ENCODE peak calls at places on chromosomes 16 and 17, in six cellular contexts. F, V, K, C, E and T are unnamed samples.

GRCh38 chr17:65231662-65232335 is 94.6 kb downstream of the RGS9 start:
- DNase-seq in V (peak; percentile 70), K (peak; percentile 54), F (peak; percentile 73), E (peak; percentile 86), C (peak; percentile 12), T (peak; percentile 52)

GRCh38 chr16:79519448-79519847 is 81.1 kb downstream of the MAF start:
- DNase-seq in F (no peak), K (no peak), V (no peak), E (peak; percentile 73), C (no peak), T (no peak)

GRCh38 chr16:85914423-85914794 is 15.4 kb downstream of the IRF8 start:
- DNase-seq in V (no peak), C (no peak), K (no peak), F (no peak), E (no peak), T (no peak)

GRCh38 chr17:15169676-15170075 is 95.5 kb downstream of the PMP22 start:
- DNase-seq in V (no peak), F (no peak), E (no peak), K (no peak), C (no peak), T (no peak)

GRCh38 chr17:2025622-2026309 is 632 bp upstream of the RTN4RL1 start:
- DNase-seq in V (no peak), F (peak; percentile 52), E (peak; percentile 93), K (no peak), C (no peak), T (no peak)

GRCh38 chr17:19331134-19331533 is 31.4 kb downstream of the B9D1 start:
- DNase-seq in F (no peak), E (no peak), K (no peak), V (no peak), C (no peak), T (no peak)

GRCh38 chr16:66904846-66905632 is 13.6 kb downstream of the CDH16 start:
- DNase-seq in F (no peak), V (no peak), K (peak; percentile 5), E (peak; percentile 10), C (no peak), T (peak; percentile 11)

GRCh38 chr17:48472485-48473281 is 42.7 kb upstream of the SKAP1 start:
- DNase-seq in K (no peak), C (no peak), F (no peak), E (no peak), V (no peak), T (no peak)

GRCh38 chr16:87207509-87207908 is 109.7 kb downstream of the C16orf95 start:
- DNase-seq in V (no peak), C (no peak), K (no peak), E (no peak), F (no peak), T (no peak)

GRCh38 chr16:25212636-25213035 is 4.1 kb upstream of the AQP8 start:
- DNase-seq in F (no peak), V (no peak), C (no peak), E (no peak), K (no peak), T (no peak)

GRCh38 chr16:3520861-3521260 is 20.1 kb downstream of the CLUAP1 start:
- DNase-seq in E (no peak), V (no peak), F (no peak), K (no peak), C (no peak), T (no peak)

GRCh38 chr17:64786337-64786736 is 124.2 kb upstream of the SMURF2 start:
- DNase-seq in E (no peak), V (no peak), F (no peak), K (no peak), C (no peak), T (no peak)

GRCh38 chr16:77868478-77868877 is 80.1 kb downstream of the VAT1L start:
- DNase-seq in C (peak; percentile 8), V (no peak), E (no peak), K (peak; percentile 17), F (no peak), T (no peak)

GRCh38 chr17:21466550-21466949 is 90.4 kb downstream of the KCNJ12 start:
- DNase-seq in F (no peak), E (no peak), C (no peak), K (no peak), V (no peak), T (no peak)

GRCh38 chr17:21462259-21462658 is 86.1 kb downstream of the KCNJ12 start:
- DNase-seq in V (no peak), C (no peak), K (no peak), F (no peak), E (no peak), T (no peak)

GRCh38 chr17:21464611-21465021 is 88.5 kb downstream of the KCNJ12 start:
- DNase-seq in F (no peak), K (no peak), C (no peak), E (no peak), V (no peak), T (no peak)

GRCh38 chr17:21463204-21463661 is 87.1 kb downstream of the KCNJ12 start:
- DNase-seq in F (no peak), C (no peak), E (no peak), K (no peak), V (no peak), T (no peak)

GRCh38 chr17:21463779-21464407 is 87.7 kb downstream of the KCNJ12 start:
- DNase-seq in F (no peak), K (no peak), V (no peak), C (no peak), E (no peak), T (no peak)
- TF ChIP-seq TAF1 in F (no peak), K (no peak), V (no peak), C (no peak), E (no peak), T (no peak)

GRCh38 chr16:71459510-71459909 is 2.5 kb downstream of the ZNF23 start:
- DNase-seq in E (no peak), K (no peak), C (no peak), V (no peak), F (no peak), T (no peak)

GRCh38 chr16:71460246-71460645 is 1.8 kb downstream of the ZNF23 start:
- DNase-seq in V (no peak), F (no peak), E (no peak), C (no peak), K (no peak), T (no peak)

GRCh38 chr16:71467810-71468209 is 5.8 kb upstream of the ZNF23 start:
- DNase-seq in E (no peak), K (no peak), C (no peak), F (peak; percentile 84), V (no peak), T (no peak)

GRCh38 chr16:71456801-71457200 is 5.2 kb downstream of the ZNF23 start:
- DNase-seq in V (no peak), F (no peak), C (no peak), E (no peak), K (no peak), T (no peak)

DNA sequence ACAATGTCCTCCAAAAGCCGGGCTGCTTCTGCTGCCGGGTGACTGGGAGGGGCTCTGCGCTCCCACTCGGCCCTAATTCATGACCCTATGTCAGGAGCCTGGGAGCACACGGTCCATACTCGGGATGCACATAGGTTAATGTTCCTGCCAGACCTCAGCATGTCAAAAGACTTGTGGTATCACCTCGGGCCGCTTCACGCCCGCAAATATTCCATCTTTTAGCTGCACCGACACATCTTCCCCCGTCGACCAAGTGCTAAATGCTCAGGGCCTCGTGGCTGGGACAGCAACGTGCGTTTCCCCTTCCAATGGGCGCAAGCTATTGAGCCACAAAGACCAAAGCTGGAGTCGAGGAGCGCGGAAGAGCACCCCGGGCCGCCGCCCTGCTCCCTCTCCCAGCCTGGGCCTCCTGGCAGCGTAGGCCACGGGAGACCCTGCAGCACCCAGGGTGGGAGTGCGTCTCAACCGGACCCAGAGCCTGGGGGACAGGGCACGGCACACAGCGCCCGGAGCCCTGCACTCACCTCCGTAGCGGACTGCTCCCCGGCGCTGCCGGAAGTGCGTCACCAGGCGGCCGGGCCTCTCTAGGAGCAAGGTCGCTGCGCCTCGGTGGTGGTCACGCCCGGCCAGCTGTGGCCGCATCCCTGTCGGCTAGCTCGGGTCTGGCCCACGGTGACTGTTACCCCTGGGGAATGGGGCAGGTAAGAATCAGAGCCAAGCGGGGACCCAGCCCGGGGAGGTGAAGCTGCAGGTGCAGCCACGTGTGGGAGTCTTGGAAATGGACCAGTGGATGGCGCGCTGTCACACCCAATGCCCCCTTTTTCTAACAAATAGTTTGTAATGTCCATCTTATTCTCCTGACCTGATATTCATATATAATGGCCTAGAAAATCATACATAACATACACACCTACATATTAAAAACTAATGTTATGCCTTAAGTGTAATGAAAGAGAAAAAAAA is at the start of gene ZNF23:
- DNase-seq in K (peak; percentile 93), F (peak; percentile 95), C (peak; percentile 39), E (peak; percentile 96), V (no peak), T (peak; percentile 91)
- TF ChIP-seq TAF1 in K (peak; percentile 84), F (peak; percentile 76), C (peak; percentile 92), E (peak; percentile 92), V (peak; percentile 97), T (peak; percentile 92)

DNA sequence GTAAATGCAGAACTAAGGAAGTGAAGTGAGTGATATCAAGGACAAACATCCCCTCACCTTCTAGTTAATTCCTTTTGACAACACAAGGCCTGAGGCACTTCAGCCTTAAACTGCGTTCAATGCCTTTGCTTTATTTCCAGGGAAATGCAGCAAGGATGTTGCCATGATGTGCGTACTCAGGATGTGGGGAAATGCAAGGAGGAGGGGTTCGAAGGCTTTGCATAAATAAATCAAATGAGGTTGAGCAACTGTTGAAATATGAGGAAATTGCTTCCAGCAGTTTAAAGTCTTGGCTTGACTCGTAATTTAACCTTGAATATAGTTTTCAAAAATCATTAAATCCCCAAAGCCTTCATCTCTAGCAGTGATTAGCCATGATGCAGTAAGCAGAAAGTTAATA is 81.9 kb upstream of the CCL2 start:
- DNase-seq in K (no peak), E (no peak), V (no peak), C (no peak), F (no peak), T (no peak)
- TF ChIP-seq TAF1 in K (no peak), E (no peak), V (no peak), C (no peak), F (no peak), T (no peak)

GRCh38 chr17:5419959-5420653 is at the start of gene RPAIN:
- DNase-seq in V (peak; percentile 29), E (peak; percentile 88), F (peak; percentile 65), C (no peak), K (peak; percentile 70), T (peak; percentile 71)

GRCh38 chr17:5424909-5425308 is 4.9 kb downstream of the RPAIN start:
- DNase-seq in C (no peak), E (no peak), F (no peak), K (no peak), V (no peak), T (no peak)

GRCh38 chr17:5419356-5419958 is at the start of gene NUP88:
- DNase-seq in K (peak; percentile 95), C (peak; percentile 94), E (peak; percentile 96), V (peak; percentile 91), F (peak; percentile 93), T (peak; percentile 90)

GRCh38 chr17:5425826-5426225 is 5.8 kb downstream of the RPAIN start:
- DNase-seq in V (no peak), C (no peak), K (no peak), E (no peak), F (no peak), T (no peak)

DNA sequence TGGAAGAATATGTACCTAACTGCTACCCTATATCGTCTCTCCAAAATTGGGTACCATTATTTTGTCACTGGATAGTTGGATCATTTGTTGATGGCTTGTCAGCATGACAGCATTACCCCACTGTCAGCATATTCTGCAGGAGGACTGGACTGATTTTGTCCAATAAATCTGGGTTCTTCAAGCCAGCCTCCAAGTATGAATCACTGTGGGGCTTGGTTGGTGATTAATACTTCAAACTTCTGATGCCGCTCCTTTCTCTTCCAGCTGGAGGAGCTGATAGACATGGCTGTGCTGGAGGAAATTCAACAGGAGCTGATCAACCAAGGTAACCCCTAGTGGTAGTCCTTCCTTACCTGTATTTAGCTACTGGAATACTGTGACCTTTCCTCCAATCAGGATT is 2.5 kb downstream of the RPAIN start:
- DNase-seq in K (no peak), F (no peak), V (no peak), C (no peak), E (no peak), T (no peak)
- TF ChIP-seq TAF1 in K (no peak), F (no peak), V (no peak), C (no peak), E (no peak), T (no peak)